ENCODE peak calls at places on chromosomes 6 and 20, in eight cellular contexts. M is Panc1, X is transverse colon, G is sigmoid colon, P is spleen, W is GM12878, J is HepG2, B is suprapubic skin. S is an unnamed sample.

GRCh38 chr20:51417745-51418529 is 124.6 kb downstream of the NFATC2 start:
- DNase-seq in M (no peak), X (no peak), G (no peak), B (no peak), W (no peak), P (peak), J (no peak), S (no peak)

GRCh38 chr20:32387262-32387661 is 29.1 kb downstream of the ASXL1 start:
- DNase-seq in B (no peak), W (no peak), J (no peak), P (no peak), M (no peak), G (no peak), X (no peak), S (no peak)

GRCh38 chr6:47358440-47359225 is 48.9 kb upstream of the TNFRSF21 start:
- DNase-seq in X (no peak), G (no peak), M (no peak), W (peak), J (no peak), P (no peak), B (no peak), S (no peak)

GRCh38 chr20:45946149-45946970 is 11.9 kb downstream of the PCIF1 start:
- DNase-seq in W (no peak), M (no peak), X (peak), G (peak), P (peak), B (peak), J (peak), S (no peak)

GRCh38 chr6:122426597-122426996 is 27.1 kb downstream of the HSF2 start:
- DNase-seq in X (no peak), B (no peak), W (no peak), M (no peak), G (no peak), P (no peak), J (no peak), S (no peak)

GRCh38 chr6:158122048-158122447 is 46.0 kb downstream of the SERAC1 start:
- DNase-seq in X (no peak), B (no peak), J (peak), M (no peak), P (no peak), W (no peak), G (no peak), S (no peak)

GRCh38 chr20:15511551-15511950 is 1061.7 kb downstream of the KIF16B start:
- DNase-seq in P (no peak), G (no peak), B (no peak), X (no peak), W (no peak), J (no peak), M (no peak), S (no peak)

GRCh38 chr6:137647762-137648412 is 153.7 kb upstream of the OLIG3 start:
- DNase-seq in B (no peak), G (no peak), X (no peak), W (no peak), M (no peak), P (no peak), J (no peak), S (no peak)

GRCh38 chr6:111427341-111428116 is 55.5 kb downstream of the REV3L start:
- DNase-seq in M (peak), P (no peak), B (no peak), W (peak), J (peak), X (no peak), G (no peak), S (no peak)

GRCh38 chr6:20402181-20403079 is 751 bp downstream of the E2F3 start:
- DNase-seq in M (no peak), G (peak), B (peak), J (peak), W (no peak), X (peak), P (peak), S (no peak)

GRCh38 chr20:38117635-38118034 is 47.4 kb downstream of the TGM2 start:
- DNase-seq in J (peak), M (no peak), X (no peak), W (no peak), G (no peak), P (no peak), B (no peak), S (no peak)

GRCh38 chr6:35258336-35258735 is 1.2 kb upstream of the ZNF76 start:
- DNase-seq in P (no peak), X (no peak), W (no peak), B (no peak), G (no peak), M (no peak), J (no peak), S (no peak)

GRCh38 chr6:7773322-7773721 is 47.4 kb downstream of the BMP6 start:
- DNase-seq in B (no peak), M (no peak), P (no peak), J (no peak), W (no peak), G (no peak), X (no peak), S (no peak)

GRCh38 chr6:20583447-20583806 is 49.2 kb downstream of the CDKAL1 start:
- DNase-seq in J (no peak), G (no peak), M (no peak), P (no peak), B (no peak), X (no peak), W (no peak), S (no peak)

GRCh38 chr6:130575971-130576370 is 210.2 kb downstream of the TMEM200A start:
- DNase-seq in X (peak), M (no peak), W (peak), G (no peak), P (peak), J (peak), B (no peak), S (no peak)

GRCh38 chr20:17732907-17733521 is 33.2 kb downstream of the BANF2 start:
- DNase-seq in W (no peak), G (no peak), J (no peak), B (no peak), P (no peak), X (no peak), M (no peak), S (no peak)

GRCh38 chr6:56361812-56362211 is 114.4 kb upstream of the COL21A1 start:
- DNase-seq in G (no peak), X (no peak), P (peak), J (no peak), M (no peak), W (no peak), B (no peak), S (no peak)

GRCh38 chr6:169302716-169303115 is 49.1 kb upstream of the THBS2 start:
- DNase-seq in P (no peak), X (no peak), W (no peak), G (no peak), M (no peak), B (no peak), J (no peak), S (no peak)

GRCh38 chr6:133553652-133554051 is 312.5 kb downstream of the EYA4 start:
- DNase-seq in G (no peak), M (no peak), P (no peak), B (no peak), J (peak), X (peak), W (no peak), S (peak)

GRCh38 chr6:163828038-163828790 is 413.7 kb downstream of the QKI start:
- DNase-seq in X (no peak), G (no peak), B (no peak), M (no peak), J (no peak), W (no peak), P (no peak), S (no peak)

GRCh38 chr20:34299925-34300806 is 3.0 kb downstream of the AHCY start:
- DNase-seq in P (no peak), M (no peak), X (no peak), W (no peak), B (no peak), J (peak), G (no peak), S (no peak)

GRCh38 chr6:41791984-41792383 is 4.5 kb downstream of the TOMM6 start:
- DNase-seq in P (no peak), M (no peak), G (no peak), W (no peak), X (no peak), J (no peak), B (no peak), S (no peak)

GRCh38 chr20:884983-885952 is 30.9 kb downstream of the ANGPT4 start:
- DNase-seq in W (no peak), M (no peak), J (no peak), G (no peak), P (no peak), X (no peak), B (no peak), S (no peak)

GRCh38 chr20:20404546-20405092 is 36.7 kb downstream of the INSM1 start:
- DNase-seq in P (no peak), J (no peak), M (no peak), B (no peak), G (no peak), W (no peak), X (no peak), S (no peak)

GRCh38 chr20:24935140-24935539 is 13.9 kb upstream of the CST7 start:
- DNase-seq in B (peak), G (peak), P (peak), J (no peak), W (no peak), M (no peak), X (no peak), S (no peak)

GRCh38 chr6:150813993-150814359 is 51.5 kb upstream of the MTHFD1L start:
- DNase-seq in P (no peak), W (peak), J (peak), G (no peak), M (peak), X (no peak), B (no peak), S (no peak)

GRCh38 chr6:42693725-42694323 is 28.6 kb downstream of the PRPH2 start:
- DNase-seq in G (no peak), P (no peak), M (no peak), X (no peak), B (no peak), J (no peak), W (no peak), S (no peak)

GRCh38 chr20:37395921-37396519 is 50.1 kb downstream of the SRC start:
- DNase-seq in W (no peak), M (no peak), X (no peak), G (no peak), J (no peak), B (no peak), P (no peak), S (no peak)

GRCh38 chr20:53900380-53900999 is 169.9 kb downstream of the BCAS1 start:
- DNase-seq in M (no peak), X (no peak), G (no peak), J (no peak), W (no peak), B (no peak), P (no peak), S (no peak)

GRCh38 chr6:170308761-170309160 is 2.2 kb downstream of the FAM120B start:
- DNase-seq in M (no peak), W (no peak), P (no peak), X (no peak), G (no peak), J (no peak), B (no peak), S (no peak)

GRCh38 chr6:132937466-132937906 is 123.1 kb downstream of the RPS12 start:
- DNase-seq in X (peak), P (no peak), J (peak), B (no peak), G (no peak), W (no peak), M (no peak), S (peak)

GRCh38 chr6:17863971-17864754 is 123.3 kb downstream of the KIF13A start:
- DNase-seq in J (peak), P (no peak), B (no peak), M (peak), G (peak), W (no peak), X (peak), S (no peak)

GRCh38 chr6:46053034-46053933 is 37.6 kb upstream of the CLIC5 start:
- DNase-seq in J (no peak), M (no peak), P (no peak), B (no peak), X (peak), W (no peak), G (no peak), S (no peak)

GRCh38 chr6:22455378-22455777 is 114.0 kb upstream of the HDGFL1 start:
- DNase-seq in X (no peak), W (no peak), J (no peak), B (no peak), M (no peak), G (no peak), P (no peak), S (no peak)

GRCh38 chr6:7073082-7073783 is 34.5 kb upstream of the RREB1 start:
- DNase-seq in J (no peak), W (no peak), X (no peak), B (no peak), P (no peak), G (no peak), M (no peak), S (no peak)

GRCh38 chr6:48036316-48036715 is 74.7 kb downstream of the PTCHD4 start:
- DNase-seq in X (no peak), J (peak), B (no peak), M (no peak), P (no peak), G (no peak), W (no peak), S (no peak)

GRCh38 chr20:62593616-62594015 is 48.7 kb upstream of the SLCO4A1 start:
- DNase-seq in P (no peak), J (no peak), M (no peak), B (no peak), X (no peak), W (no peak), G (no peak), S (no peak)

GRCh38 chr6:136424450-136424849 is 125.8 kb downstream of the MAP7 start:
- DNase-seq in X (no peak), B (no peak), G (no peak), J (no peak), W (no peak), M (no peak), P (no peak), S (no peak)

GRCh38 chr6:147203311-147204059 is 732 bp upstream of the STXBP5 start:
- DNase-seq in X (peak), W (peak), B (peak), M (no peak), J (peak), P (peak), G (peak), S (peak)

DNA sequence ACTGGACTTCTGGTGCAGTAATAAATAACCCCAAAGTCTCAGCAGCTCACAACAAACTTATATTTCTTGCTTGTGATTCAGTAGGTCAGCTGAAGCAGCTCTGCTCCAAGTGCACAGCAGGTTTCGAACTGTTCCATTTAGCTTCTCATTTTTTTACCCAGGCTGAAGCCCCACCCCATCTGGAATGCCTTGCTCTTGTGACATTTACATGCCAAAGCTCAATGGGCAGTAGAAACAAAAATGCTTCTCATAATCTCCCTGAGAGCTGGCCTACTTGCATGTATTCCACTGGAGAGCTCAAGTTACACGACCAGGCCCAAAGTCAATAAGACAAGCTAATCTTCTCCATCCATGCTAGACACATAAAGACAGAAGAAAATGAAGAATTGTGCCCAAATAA is 165.2 kb downstream of the HAO1 start:
- DNase-seq in X (no peak), M (no peak), B (no peak), P (no peak), W (no peak), G (no peak), J (no peak), S (no peak)
- TF ChIP-seq POLR2AphosphoS5 in X (no peak), M (no peak), B (no peak), P (no peak), W (no peak), G (no peak), J (no peak), S (no peak)

GRCh38 chr20:4809707-4810106 is 88.0 kb downstream of the PRND start:
- DNase-seq in W (peak), M (no peak), G (no peak), X (peak), J (no peak), B (peak), P (peak), S (no peak)
- TF ChIP-seq POLR2AphosphoS5 in W (no peak), M (no peak), G (no peak), X (no peak), J (no peak), B (no peak), P (no peak), S (no peak)

GRCh38 chr6:4577406-4577805 is 198.8 kb upstream of the CDYL start:
- DNase-seq in W (no peak), X (no peak), B (no peak), P (no peak), G (no peak), J (no peak), M (peak), S (no peak)
- TF ChIP-seq POLR2AphosphoS5 in W (no peak), X (peak), B (no peak), P (no peak), G (peak), J (no peak), M (no peak), S (no peak)

GRCh38 chr6:24391756-24392405 is 10.9 kb upstream of the MRS2 start:
- DNase-seq in J (no peak), P (no peak), G (no peak), X (no peak), B (no peak), M (no peak), W (peak), S (no peak)

GRCh38 chr6:24387818-24388217 is 14.9 kb upstream of the MRS2 start:
- DNase-seq in M (no peak), X (no peak), J (no peak), B (no peak), P (no peak), G (no peak), W (no peak), S (no peak)

GRCh38 chr6:24394061-24394460 is 8.7 kb upstream of the MRS2 start:
- DNase-seq in G (no peak), J (no peak), M (no peak), P (no peak), W (no peak), X (no peak), B (no peak), S (no peak)

GRCh38 chr6:24394777-24395437 is 7.8 kb upstream of the MRS2 start:
- DNase-seq in X (no peak), G (no peak), J (no peak), W (no peak), P (no peak), M (no peak), B (no peak), S (no peak)

DNA sequence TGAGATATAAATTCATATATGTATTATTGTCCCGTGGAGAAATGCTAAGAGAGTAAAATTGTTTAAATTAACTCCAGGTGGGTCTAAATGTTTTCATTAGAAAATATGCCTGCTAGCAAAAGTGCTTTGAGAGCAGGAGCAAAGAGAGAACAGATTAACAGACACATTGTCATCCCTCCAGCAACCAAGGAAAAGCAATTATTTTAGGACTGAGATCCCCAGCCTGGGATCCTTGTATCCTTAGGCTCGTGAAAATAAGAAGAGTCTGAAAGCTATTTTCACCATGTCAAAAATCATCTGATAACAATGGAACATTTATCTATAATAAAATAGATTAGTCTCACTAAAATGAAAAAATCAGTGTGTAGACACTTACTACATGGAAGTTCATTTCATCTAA is 11.5 kb upstream of the MRS2 start:
- DNase-seq in G (no peak), J (no peak), X (no peak), W (no peak), P (no peak), B (no peak), M (no peak), S (no peak)
- TF ChIP-seq POLR2AphosphoS5 in G (no peak), J (no peak), X (no peak), W (no peak), P (no peak), B (no peak), M (no peak), S (no peak)

DNA sequence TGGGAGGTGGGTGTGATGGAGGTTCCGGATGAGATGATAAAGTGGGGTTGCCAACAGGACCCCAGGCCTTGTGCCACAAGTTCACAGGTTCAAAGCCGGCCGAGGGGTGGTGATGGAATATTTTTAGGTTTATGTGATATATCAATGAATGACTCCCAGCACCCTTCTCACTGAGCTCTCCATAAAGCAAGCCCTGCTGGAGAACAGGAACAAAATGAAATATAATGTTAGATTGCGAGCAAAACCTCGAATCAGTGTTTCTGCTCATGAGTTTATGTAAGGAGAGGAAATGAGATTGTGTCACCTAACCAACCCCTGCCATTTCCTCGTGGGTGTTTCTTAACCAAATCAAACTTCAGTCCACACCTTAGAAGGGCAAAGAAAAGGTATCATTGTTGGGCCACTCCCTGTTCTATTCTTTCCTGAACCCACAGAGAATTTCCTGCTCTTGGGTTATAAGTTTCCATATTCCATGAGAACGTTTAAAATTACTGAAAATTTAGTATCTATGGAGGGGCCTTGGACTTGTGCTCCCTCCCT is 192.2 kb upstream of the EXOC2 start:
- DNase-seq in B (no peak), G (no peak), P (no peak), J (no peak), M (no peak), W (no peak), X (peak), S (no peak)
- TF ChIP-seq POLR2AphosphoS5 in B (no peak), G (no peak), P (no peak), J (no peak), M (no peak), W (no peak), X (no peak), S (no peak)

GRCh38 chr6:98124176-98124575 is 710.2 kb upstream of the POU3F2 start:
- DNase-seq in X (no peak), W (no peak), G (no peak), J (no peak), B (no peak), M (no peak), P (no peak), S (no peak)
- TF ChIP-seq POLR2AphosphoS5 in X (no peak), W (no peak), G (no peak), J (no peak), B (no peak), M (no peak), P (no peak), S (no peak)